ENCODE peak calls at places on chromosomes 11 and 22, in four cellular contexts. I is A549, J is Peyer's patch, F is left lung. G is an unnamed sample.

GRCh38 chr11:67357831-67358555 is 4.6 kb upstream of the POLD4 start:
- DNase-seq in I (peak; percentile 43), J (no peak), F (no peak), G (no peak)

GRCh38 chr11:44615041-44615513 is 49.6 kb downstream of the CD82 start:
- DNase-seq in I (no peak), J (peak; percentile 55), F (no peak), G (no peak)

GRCh38 chr11:9906043-9906791 is 242.3 kb downstream of the SWAP70 start:
- DNase-seq in I (peak; percentile 80), J (no peak), F (no peak), G (no peak)

GRCh38 chr22:27438271-27438980 is 363.1 kb downstream of the MN1 start:
- DNase-seq in I (no peak), J (no peak), F (no peak), G (no peak)

GRCh38 chr11:83948205-83948604 is 662.0 kb upstream of the CCDC90B start:
- DNase-seq in I (no peak), J (no peak), F (no peak), G (no peak)

GRCh38 chr22:48235744-48236143 is 1473.3 kb downstream of the TBC1D22A start:
- DNase-seq in I (no peak), J (no peak), F (no peak), G (no peak)

GRCh38 chr11:16817321-16817720 is 78.9 kb downstream of the C11orf58 start:
- DNase-seq in I (no peak), J (no peak), F (no peak), G (no peak)

GRCh38 chr11:112961751-112962747 is 829 bp downstream of the NCAM1 start:
- DNase-seq in I (no peak), J (no peak), F (peak; percentile 31), G (peak; percentile 51)

GRCh38 chr11:44680982-44681597 is 45.7 kb upstream of the TSPAN18 start:
- DNase-seq in I (no peak), J (peak; percentile 61), F (no peak), G (no peak)

GRCh38 chr11:69035150-69035958 is 13.4 kb upstream of the TPCN2 start:
- DNase-seq in I (no peak), J (no peak), F (no peak), G (no peak)

GRCh38 chr11:113906038-113906437 is 1.4 kb downstream of the HTR3B start:
- DNase-seq in I (peak; percentile 10), J (peak; percentile 59), F (no peak), G (no peak)

GRCh38 chr11:14907411-14908213 is 15.6 kb upstream of the CYP2R1 start:
- DNase-seq in I (peak; percentile 17), J (peak; percentile 95), F (peak; percentile 84), G (peak; percentile 78)

GRCh38 chr11:108206171-108206570 is 16.3 kb downstream of the NPAT start:
- DNase-seq in I (no peak), J (no peak), F (no peak), G (no peak)

GRCh38 chr22:35498026-35498425 is 42.6 kb upstream of the RASD2 start:
- DNase-seq in I (no peak), J (no peak), F (no peak), G (no peak)

GRCh38 chr11:43997022-43997665 is 50.6 kb upstream of the ACCSL start:
- DNase-seq in I (no peak), J (no peak), F (no peak), G (no peak)

GRCh38 chr11:1341928-1342524 is 32.6 kb upstream of the TOLLIP start:
- DNase-seq in I (peak; percentile 17), J (peak; percentile 33), F (no peak), G (no peak)

GRCh38 chr11:119338318-119338890 is 2.3 kb downstream of the C1QTNF5 start:
- DNase-seq in I (peak; percentile 82), J (peak; percentile 85), F (no peak), G (peak; percentile 80)

GRCh38 chr11:68181719-68182451 is 31.2 kb downstream of the KMT5B start:
- DNase-seq in I (no peak), J (no peak), F (no peak), G (no peak)

GRCh38 chr11:118785362-118785761 is 5.6 kb downstream of the DDX6 start:
- DNase-seq in I (no peak), J (no peak), F (no peak), G (no peak)

GRCh38 chr11:134592391-134592990 is 180.4 kb upstream of the B3GAT1 start:
- DNase-seq in I (no peak), J (peak; percentile 76), F (peak; percentile 20), G (peak; percentile 71)

GRCh38 chr22:30636226-30637077 is 871 bp downstream of the SLC35E4 start:
- DNase-seq in I (no peak), J (peak; percentile 52), F (peak; percentile 43), G (no peak)

GRCh38 chr11:61080526-61080925 is 21.8 kb upstream of the CD5 start:
- DNase-seq in I (no peak), J (peak; percentile 70), F (no peak), G (no peak)

GRCh38 chr11:45795379-45795778 is 9.6 kb upstream of the SLC35C1 start:
- DNase-seq in I (no peak), J (no peak), F (no peak), G (no peak)

GRCh38 chr22:17576475-17576874 is 13.2 kb downstream of the SLC25A18 start:
- DNase-seq in I (no peak), J (no peak), F (no peak), G (no peak)

GRCh38 chr11:108592591-108593213 is 866 bp downstream of the EXPH5 start:
- DNase-seq in I (no peak), J (peak; percentile 55), F (no peak), G (peak; percentile 4)

GRCh38 chr11:103183981-103184592 is 74.9 kb downstream of the DYNC2H1 start:
- DNase-seq in I (no peak), J (no peak), F (no peak), G (no peak)

GRCh38 chr11:45052361-45052760 is 94.1 kb upstream of the PRDM11 start:
- DNase-seq in I (no peak), J (no peak), F (no peak), G (no peak)

GRCh38 chr11:91104237-91104636 is 881.4 kb upstream of the CHORDC1 start:
- DNase-seq in I (peak; percentile 7), J (no peak), F (no peak), G (no peak)

GRCh38 chr11:124867700-124868099 is 2.5 kb downstream of the ROBO3 start:
- DNase-seq in I (peak; percentile 61), J (no peak), F (no peak), G (no peak)

GRCh38 chr11:17556999-17557398 is 9.9 kb downstream of the OTOG start:
- DNase-seq in I (no peak), J (peak; percentile 40), F (no peak), G (no peak)

GRCh38 chr11:73171762-73172161 is 29.6 kb upstream of the FCHSD2 start:
- DNase-seq in I (no peak), J (no peak), F (peak; percentile 0), G (no peak)

GRCh38 chr11:73168925-73169579 is 26.9 kb upstream of the FCHSD2 start:
- DNase-seq in I (no peak), J (no peak), F (no peak), G (no peak)

GRCh38 chr11:73172992-73173656 is 31.0 kb upstream of the FCHSD2 start:
- DNase-seq in I (no peak), J (no peak), F (peak; percentile 10), G (no peak)

GRCh38 chr11:73167555-73167954 is 25.4 kb upstream of the FCHSD2 start:
- DNase-seq in I (no peak), J (no peak), F (peak; percentile 12), G (no peak)

GRCh38 chr11:73170140-73170539 is 28.0 kb upstream of the FCHSD2 start:
- DNase-seq in I (no peak), J (no peak), F (peak; percentile 24), G (no peak)
- TF ChIP-seq CTCF in I (no peak), J (no peak), F (no peak), G (no peak)

GRCh38 chr11:22830082-22830414 is 447 bp upstream of the SVIP start:
- DNase-seq in I (no peak), J (no peak), F (no peak), G (no peak)
- TF ChIP-seq CTCF in I (no peak), J (no peak), F (no peak), G (no peak)

GRCh38 chr11:7098235-7098832 is 9.5 kb downstream of the RBMXL2 start:
- DNase-seq in I (peak; percentile 35), J (no peak), F (no peak), G (no peak)
- TF ChIP-seq CTCF in I (peak; percentile 87), J (peak; percentile 76), F (peak; percentile 50), G (peak; percentile 86)

GRCh38 chr11:115213007-115213406 is 291.2 kb downstream of the CADM1 start:
- DNase-seq in I (no peak), J (no peak), F (no peak), G (no peak)

GRCh38 chr11:115214644-115215305 is 289.4 kb downstream of the CADM1 start:
- DNase-seq in I (no peak), J (no peak), F (no peak), G (no peak)

GRCh38 chr11:115219378-115219777 is 284.8 kb downstream of the CADM1 start:
- DNase-seq in I (no peak), J (no peak), F (no peak), G (no peak)

GRCh38 chr11:115217726-115218311 is 286.4 kb downstream of the CADM1 start:
- DNase-seq in I (no peak), J (no peak), F (no peak), G (no peak)

GRCh38 chr11:115215694-115216615 is 288.3 kb downstream of the CADM1 start:
- DNase-seq in I (peak; percentile 1), J (no peak), F (no peak), G (no peak)
- TF ChIP-seq CTCF in I (no peak), J (peak; percentile 14), F (peak; percentile 2), G (peak; percentile 63)

GRCh38 chr22:40654522-40655167 is 18.1 kb upstream of the MRTFA start:
- DNase-seq in I (peak; percentile 41), J (no peak), F (no peak), G (no peak)
- TF ChIP-seq CTCF in I (no peak), J (peak; percentile 23), F (no peak), G (peak; percentile 31)

GRCh38 chr11:34168642-34169051 is 63.2 kb downstream of the NAT10 start:
- DNase-seq in I (no peak), J (no peak), F (no peak), G (no peak)

GRCh38 chr11:34167961-34168360 is 62.5 kb downstream of the NAT10 start:
- DNase-seq in I (no peak), J (no peak), F (no peak), G (no peak)

GRCh38 chr11:34165121-34165520 is 59.7 kb downstream of the NAT10 start:
- DNase-seq in I (no peak), J (no peak), F (no peak), G (no peak)

GRCh38 chr11:34166806-34167740 is 61.6 kb downstream of the NAT10 start:
- DNase-seq in I (no peak), J (no peak), F (no peak), G (no peak)

DNA sequence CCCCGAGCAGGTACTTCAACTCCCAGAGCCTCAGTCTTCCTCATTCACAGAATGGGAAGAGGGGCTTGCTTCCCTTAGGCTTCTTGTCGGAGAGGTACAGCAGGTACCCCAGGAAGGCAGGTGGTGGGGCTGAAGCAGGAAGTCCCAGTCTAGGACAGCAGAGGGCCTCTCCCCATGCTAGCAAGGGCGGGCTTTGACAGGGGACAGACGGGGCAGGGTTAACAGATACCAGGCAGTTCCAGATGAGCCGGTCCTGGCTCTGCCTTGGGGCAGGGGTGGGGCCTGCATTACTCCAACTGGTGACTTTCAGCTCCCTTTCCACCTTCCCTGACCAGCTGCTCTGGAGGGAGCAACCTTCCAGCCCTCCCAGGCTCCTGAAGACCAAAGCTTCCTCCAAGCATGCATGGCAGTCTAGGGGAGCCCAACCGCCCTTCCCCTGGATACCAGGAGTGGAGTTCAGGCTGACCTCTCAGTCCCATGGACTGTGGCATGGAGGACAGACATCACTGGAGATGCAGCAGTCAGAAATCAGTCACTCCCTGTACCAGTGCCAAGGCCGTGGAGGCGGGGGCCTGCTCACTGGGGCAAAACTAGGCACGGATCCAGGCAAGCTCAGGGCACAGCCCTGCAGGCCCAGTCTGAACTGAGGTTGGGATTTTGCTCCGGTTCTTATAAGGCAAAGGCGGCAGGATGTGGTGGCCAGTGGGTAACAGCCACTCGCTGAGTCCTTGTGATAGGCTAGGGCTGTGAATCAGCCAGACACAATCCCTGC is 60.5 kb downstream of the NAT10 start:
- DNase-seq in I (no peak), J (no peak), F (no peak), G (no peak)
- TF ChIP-seq CTCF in I (peak; percentile 5), J (no peak), F (no peak), G (no peak)